ENCODE peak calls at places on chromosomes 4 and X, in seven cellular contexts. S, I, K, B, N, C and F are unnamed samples.

GRCh38 chr4:147741190-147741788 is 9.4 kb downstream of the ARHGAP10 start:
- DNase-seq in N (no peak), I (no peak), S (no peak), C (no peak), B (no peak), K (peak), F (peak)

GRCh38 chr4:16710198-16710597 is 188.2 kb downstream of the LDB2 start:
- DNase-seq in I (no peak), K (no peak), C (no peak), B (no peak), N (no peak), S (no peak), F (no peak)

GRCh38 chr4:10096976-10097330 is 19.6 kb downstream of the WDR1 start:
- DNase-seq in C (no peak), I (no peak), S (no peak), N (no peak), K (no peak), B (no peak), F (no peak)

GRCh38 chrX:28491941-28492340 is 95.3 kb upstream of the IL1RAPL1 start:
- DNase-seq in S (no peak), B (no peak), I (no peak), C (no peak), K (no peak), N (no peak), F (no peak)

GRCh38 chr4:145939856-145940255 is 1.2 kb upstream of the ZNF827 start:
- DNase-seq in N (no peak), B (no peak), S (no peak), I (no peak), K (peak), C (no peak), F (no peak)

GRCh38 chr4:1216869-1217294 is 32.0 kb downstream of the CTBP1 start:
- DNase-seq in B (no peak), S (peak), K (no peak), N (peak), C (no peak), I (no peak), F (no peak)

GRCh38 chr4:97479388-97479787 is 663.9 kb downstream of the STPG2 start:
- DNase-seq in B (no peak), C (no peak), I (no peak), K (no peak), N (no peak), S (no peak), F (no peak)

GRCh38 chr4:71404049-71404448 is 65.2 kb downstream of the SLC4A4 start:
- DNase-seq in I (no peak), N (no peak), S (no peak), B (no peak), C (peak), K (no peak), F (no peak)

GRCh38 chr4:37770016-37770415 is 56.5 kb upstream of the PGM2 start:
- DNase-seq in S (no peak), B (no peak), N (no peak), I (no peak), C (no peak), K (peak), F (peak)

GRCh38 chr4:185811509-185812364 is at the start of gene SORBS2:
- DNase-seq in I (peak), N (peak), C (peak), K (no peak), S (peak), B (peak), F (no peak)

GRCh38 chrX:78455901-78456300 is 128.5 kb upstream of the CYSLTR1 start:
- DNase-seq in K (peak), C (no peak), N (no peak), B (no peak), S (no peak), I (no peak), F (no peak)

GRCh38 chrX:131633285-131633917 is 89.5 kb downstream of the OR13H1 start:
- DNase-seq in C (peak), I (peak), B (peak), N (peak), K (peak), S (peak), F (peak)

GRCh38 chr4:181541396-181541795 is 701.8 kb upstream of the TENM3 start:
- DNase-seq in N (no peak), K (peak), S (no peak), B (no peak), I (no peak), C (no peak), F (peak)

GRCh38 chr4:9971711-9972110 is 49.6 kb downstream of the SLC2A9 start:
- DNase-seq in I (no peak), B (peak), K (no peak), C (no peak), S (no peak), N (no peak), F (no peak)

GRCh38 chr4:63169836-63170235 is 1239.4 kb downstream of the TECRL start:
- DNase-seq in B (no peak), K (no peak), I (no peak), S (no peak), C (no peak), N (no peak), F (no peak)